ENCODE peak calls at places on chromosomes 12 and 14, in eight cellular contexts. I is body of pancreas, H is adrenal gland, T is uterus, R is ovary, O is erythroblast, E is esophagus squamous epithelium, J is heart left ventricle. X is an unnamed sample.

GRCh38 chr14:89767861-89768268 is 186.7 kb downstream of the EFCAB11 start:
- DNase-seq in I (peak; percentile 23), H (peak; percentile 35), T (no peak), R (no peak), O (peak; percentile 52), E (no peak), J (no peak), X (peak; percentile 44)

GRCh38 chr12:30830751-30831150 is 76.0 kb upstream of the CAPRIN2 start:
- DNase-seq in I (no peak), H (no peak), T (no peak), R (no peak), O (no peak), E (no peak), J (no peak), X (no peak)

GRCh38 chr14:72528059-72528950 is 365.6 kb downstream of the DPF3 start:
- DNase-seq in I (no peak), H (no peak), T (no peak), R (no peak), O (no peak), E (no peak), J (no peak), X (no peak)

GRCh38 chr12:80979821-80980220 is 42.1 kb upstream of the LIN7A start:
- DNase-seq in I (peak; percentile 15), H (no peak), T (no peak), R (no peak), O (no peak), E (no peak), J (no peak), X (no peak)

GRCh38 chr12:75554556-75554880 is 43.1 kb upstream of the KRR1 start:
- DNase-seq in I (no peak), H (no peak), T (no peak), R (no peak), O (no peak), E (no peak), J (no peak), X (no peak)

GRCh38 chr12:96343347-96343954 is 56.8 kb downstream of the CDK17 start:
- DNase-seq in I (no peak), H (no peak), T (no peak), R (no peak), O (no peak), E (no peak), J (no peak), X (no peak)

GRCh38 chr12:51013441-51013840 is 12.7 kb downstream of the SLC11A2 start:
- DNase-seq in I (no peak), H (peak; percentile 42), T (no peak), R (no peak), O (no peak), E (no peak), J (no peak), X (no peak)

GRCh38 chr14:30267141-30267540 is 291.8 kb upstream of the G2E3 start:
- DNase-seq in I (no peak), H (no peak), T (no peak), R (no peak), O (no peak), E (no peak), J (no peak), X (no peak)

GRCh38 chr12:115464008-115464672 is 780.2 kb upstream of the TBX3 start:
- DNase-seq in I (no peak), H (no peak), T (no peak), R (no peak), O (no peak), E (no peak), J (no peak), X (no peak)

GRCh38 chr12:85835810-85836715 is at the start of gene RASSF9:
- DNase-seq in I (peak; percentile 77), H (no peak), T (peak; percentile 84), R (peak; percentile 69), O (no peak), E (no peak), J (peak; percentile 78), X (peak; percentile 84)

GRCh38 chr12:127494961-127495915 is 771.7 kb upstream of the TMEM132C start:
- DNase-seq in I (no peak), H (no peak), T (no peak), R (no peak), O (no peak), E (no peak), J (no peak), X (no peak)

GRCh38 chr12:77339610-77340009 is 274.2 kb upstream of the E2F7 start:
- DNase-seq in I (no peak), H (no peak), T (no peak), R (no peak), O (no peak), E (no peak), J (no peak), X (no peak)

GRCh38 chr12:86186449-86186848 is 69.7 kb downstream of the MGAT4C start:
- DNase-seq in I (no peak), H (no peak), T (no peak), R (no peak), O (no peak), E (no peak), J (no peak), X (no peak)

GRCh38 chr14:94485944-94486841 is 10.2 kb upstream of the SERPINA9 start:
- DNase-seq in I (peak; percentile 60), H (peak; percentile 40), T (peak; percentile 42), R (peak; percentile 46), O (peak; percentile 14), E (no peak), J (peak; percentile 45), X (peak; percentile 24)

DNA sequence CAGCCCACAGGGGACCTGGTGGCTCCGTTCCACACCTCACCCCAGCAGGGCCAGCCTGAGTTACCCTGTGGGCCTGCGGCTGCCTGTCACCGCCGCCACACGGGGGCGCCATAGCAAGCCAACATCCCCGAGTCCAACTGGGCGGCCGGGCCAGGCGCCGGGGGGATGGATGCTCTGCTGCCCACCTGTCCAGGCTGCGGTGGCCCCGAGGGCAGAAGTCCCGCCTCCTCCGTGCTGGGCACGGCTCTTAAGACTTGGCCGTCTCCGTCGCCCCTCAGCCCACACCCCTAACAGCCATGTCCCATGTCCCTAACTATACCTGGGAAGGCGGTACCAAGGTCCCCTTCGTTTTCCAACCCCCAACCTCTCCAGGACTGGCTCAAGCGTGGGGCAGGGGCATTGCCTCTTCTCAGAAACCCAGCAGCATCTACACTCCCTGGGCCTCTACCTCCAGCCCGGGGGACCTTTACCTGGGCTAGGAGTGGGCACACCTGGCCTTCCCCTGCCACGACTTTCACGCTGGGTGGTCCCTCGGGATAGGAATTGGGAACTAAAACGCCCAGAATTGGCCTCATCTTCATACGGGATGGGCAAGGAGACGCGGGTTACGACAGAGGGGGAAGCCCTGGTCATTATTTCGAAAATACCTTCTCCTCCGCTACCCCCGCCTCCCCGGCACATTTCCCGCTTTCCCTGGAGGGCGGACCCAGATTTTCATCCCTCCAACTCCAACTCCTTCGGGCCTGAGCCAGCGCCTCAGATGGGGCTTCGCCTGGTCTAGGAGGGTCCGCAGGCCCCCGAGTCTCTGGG is 1.1 kb upstream of the CYP46A1 start:
- DNase-seq in I (peak; percentile 83), H (peak; percentile 84), T (peak; percentile 81), R (peak; percentile 77), O (peak; percentile 79), E (no peak), J (peak; percentile 83), X (peak; percentile 60)
- TF ChIP-seq POLR2A in I (no peak), H (no peak), T (no peak), R (no peak), O (no peak), E (no peak), J (no peak), X (no peak)

DNA sequence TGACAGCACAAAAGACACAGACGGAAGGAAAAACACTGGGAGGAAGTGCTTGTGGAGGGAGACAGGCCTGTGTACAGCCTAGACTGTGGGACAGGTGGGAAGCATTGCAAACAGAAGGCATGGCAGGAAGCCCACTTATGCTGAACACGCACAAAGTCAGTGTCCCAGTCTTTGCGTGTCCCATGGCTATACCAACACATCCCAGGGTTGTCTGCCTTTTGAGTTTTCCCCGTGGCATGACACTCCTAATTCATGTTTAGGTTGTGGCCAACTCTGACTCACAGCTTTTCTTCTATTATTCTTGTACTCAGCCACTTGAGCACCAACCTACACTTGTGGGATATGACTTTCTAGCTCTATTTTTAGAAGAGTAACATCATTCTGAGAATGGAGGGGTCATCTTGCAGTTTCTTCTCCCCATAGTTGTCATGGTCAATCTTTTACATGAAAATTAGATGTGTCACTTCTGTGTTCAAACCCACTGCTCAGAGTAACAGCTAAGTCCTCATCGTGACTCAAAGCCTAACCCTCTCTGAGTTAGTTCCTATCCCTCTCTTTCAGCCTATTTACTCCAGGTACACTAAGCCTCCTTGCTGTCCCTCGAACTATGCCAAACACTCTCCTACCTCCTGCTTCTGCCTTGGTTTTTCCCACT is 27.5 kb upstream of the JPH4 start:
- DNase-seq in I (no peak), H (no peak), T (no peak), R (no peak), O (no peak), E (no peak), J (no peak), X (no peak)
- TF ChIP-seq POLR2A in I (no peak), H (no peak), T (no peak), R (no peak), O (no peak), E (no peak), J (no peak), X (no peak)

DNA sequence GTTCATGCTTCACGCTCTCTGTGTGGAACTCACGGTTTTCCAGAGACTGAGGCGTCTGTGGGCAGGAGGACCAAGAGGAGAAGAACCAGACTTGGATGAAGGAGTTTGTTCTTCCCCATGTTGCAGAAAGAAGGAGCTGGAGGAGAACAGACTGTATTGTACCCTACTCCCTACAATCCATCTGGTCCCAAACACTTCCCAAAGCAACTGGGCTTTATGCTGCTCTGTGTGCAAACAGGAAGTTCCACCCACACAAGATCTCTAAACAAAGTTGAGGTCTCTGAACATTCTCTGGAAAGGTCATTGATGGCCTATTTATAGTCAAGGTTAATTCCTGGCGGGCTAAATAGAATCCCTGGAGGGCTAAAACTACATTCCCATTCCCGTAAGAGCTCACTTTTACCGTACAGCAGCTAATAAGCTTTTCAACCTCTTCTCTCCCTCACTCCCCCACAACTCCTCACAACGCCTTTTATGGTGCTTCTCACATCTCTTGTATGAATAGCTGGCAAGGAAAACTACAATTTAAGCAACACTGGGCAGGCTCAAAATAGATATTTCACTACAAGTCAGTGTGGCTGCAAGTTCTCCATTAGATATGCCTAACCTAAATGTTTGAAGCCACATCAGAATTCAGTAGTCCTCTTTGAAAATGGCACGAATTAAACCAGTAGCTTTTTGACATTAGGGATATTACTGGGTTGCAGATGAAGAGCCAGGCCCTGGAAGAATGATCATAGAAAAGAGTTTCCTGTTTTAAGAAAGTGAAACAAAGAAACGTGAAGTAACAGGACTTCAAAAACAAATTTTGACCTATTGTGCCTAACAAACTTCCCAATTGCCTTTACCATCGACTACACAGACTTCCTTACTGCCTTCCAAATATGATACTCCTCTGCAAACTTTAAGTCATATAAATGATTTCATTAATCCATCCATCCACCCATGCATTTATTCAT is at the start of gene A2M:
- DNase-seq in I (no peak), H (no peak), T (peak; percentile 51), R (no peak), O (no peak), E (no peak), J (peak; percentile 62), X (peak; percentile 49)
- TF ChIP-seq POLR2A in I (peak; percentile 45), H (peak; percentile 51), T (peak; percentile 52), R (no peak), O (no peak), E (peak; percentile 44), J (no peak), X (no peak)

GRCh38 chr12:46004715-46005114 is 14.3 kb upstream of the SCAF11 start:
- DNase-seq in I (no peak), H (no peak), T (no peak), R (no peak), O (no peak), E (no peak), J (no peak), X (no peak)

GRCh38 chr12:46005151-46005797 is 14.9 kb upstream of the SCAF11 start:
- DNase-seq in I (no peak), H (no peak), T (no peak), R (no peak), O (peak; percentile 5), E (no peak), J (no peak), X (peak; percentile 34)

GRCh38 chr12:46005823-46006222 is 15.4 kb upstream of the SCAF11 start:
- DNase-seq in I (no peak), H (no peak), T (no peak), R (no peak), O (no peak), E (no peak), J (no peak), X (no peak)
- TF ChIP-seq POLR2A in I (no peak), H (no peak), T (no peak), R (no peak), O (no peak), E (no peak), J (no peak), X (no peak)

X was measured in endothelial cell of umbilical vein.